ENCODE peak calls at places on chromosome X, in six cellular contexts. P is fibroblast of mammary gland, H is thoracic aorta, B is GM23338, E is psoas muscle, Q is brain microvascular endothelial cell. M is an unnamed sample.

GRCh38 chrX:51461053-51462050 is 35.0 kb downstream of the NUDT11 start:
- DNase-seq in P (peak), H (no peak), B (peak), E (no peak), Q (peak), M (peak)

GRCh38 chrX:145396612-145397011 is 149.3 kb downstream of the SPANXN1 start:
- DNase-seq in P (no peak), H (no peak), B (no peak), E (no peak), Q (no peak), M (no peak)

GRCh38 chrX:31302573-31303075 is 230.8 kb upstream of the FTHL17 start:
- DNase-seq in P (no peak), H (no peak), B (no peak), E (no peak), Q (no peak), M (no peak)

GRCh38 chrX:124217289-124218251 is 114.9 kb upstream of the TEX13D start:
- DNase-seq in P (no peak), H (no peak), B (peak), E (no peak), Q (peak), M (peak)

GRCh38 chrX:45351478-45351877 is 150.8 kb upstream of the DIPK2B start:
- DNase-seq in P (peak), H (no peak), B (no peak), E (no peak), Q (peak), M (peak)

GRCh38 chrX:41386222-41386990 is 52.4 kb downstream of the DDX3X start:
- DNase-seq in P (peak), H (no peak), B (peak), E (no peak), Q (no peak), M (no peak)

GRCh38 chrX:23548164-23548563 is 119.1 kb upstream of the PRDX4 start:
- DNase-seq in P (no peak), H (no peak), B (no peak), E (no peak), Q (peak), M (no peak)

GRCh38 chrX:123140454-123140853 is 43.6 kb upstream of the GRIA3 start:
- DNase-seq in P (no peak), H (no peak), B (no peak), E (no peak), Q (no peak), M (no peak)

GRCh38 chrX:77014655-77015377 is 432.4 kb upstream of the FGF16 start:
- DNase-seq in P (no peak), H (no peak), B (peak), E (no peak), Q (no peak), M (no peak)

GRCh38 chrX:31420302-31420701 is 348.5 kb upstream of the FTHL17 start:
- DNase-seq in P (no peak), H (no peak), B (no peak), E (no peak), Q (no peak), M (no peak)

GRCh38 chrX:135389243-135389642 is 32.5 kb upstream of the SMIM10L2A start:
- DNase-seq in P (no peak), H (no peak), B (no peak), E (no peak), Q (no peak), M (no peak)

GRCh38 chrX:81202413-81202794 is 502 bp downstream of the SH3BGRL start:
- DNase-seq in P (peak), H (no peak), B (no peak), E (no peak), Q (peak), M (no peak)

GRCh38 chrX:19705196-19705769 is 182.1 kb downstream of the SH3KBP1 start:
- DNase-seq in P (peak), H (no peak), B (no peak), E (no peak), Q (no peak), M (no peak)

GRCh38 chrX:113222305-113222704 is 381.7 kb upstream of the AMOT start:
- DNase-seq in P (no peak), H (no peak), B (no peak), E (no peak), Q (no peak), M (no peak)

GRCh38 chrX:13790206-13791131 is 26.4 kb downstream of the GPM6B start:
- DNase-seq in P (peak), H (no peak), B (no peak), E (no peak), Q (no peak), M (peak)

GRCh38 chrX:97401154-97401553 is 517.4 kb downstream of the RPA4 start:
- DNase-seq in P (peak), H (no peak), B (no peak), E (no peak), Q (no peak), M (peak)

GRCh38 chrX:140661657-140662056 is 47.9 kb upstream of the LINC00632 start:
- DNase-seq in P (no peak), H (no peak), B (no peak), E (no peak), Q (no peak), M (no peak)

GRCh38 chrX:105758784-105759183 is 63.6 kb upstream of the NRK start:
- DNase-seq in P (no peak), H (no peak), B (no peak), E (no peak), Q (no peak), M (no peak)

GRCh38 chrX:10725071-10725470 is 104.7 kb upstream of the MID1 start:
- DNase-seq in P (no peak), H (no peak), B (peak), E (no peak), Q (no peak), M (no peak)
- TF ChIP-seq CTCF in P (peak), H (no peak), B (peak), E (peak), Q (peak), M (no peak)

GRCh38 chrX:8037593-8038348 is 110.6 kb upstream of the PNPLA4 start:
- DNase-seq in P (peak), H (no peak), B (peak), E (no peak), Q (no peak), M (no peak)
- H3K4me3 ChIP-seq in P (no peak), H (no peak), B (no peak), E (peak), Q (no peak), M (no peak)

GRCh38 chrX:150050387-150050786 is 112.1 kb upstream of the EOLA2 start:
- DNase-seq in P (no peak), H (no peak), B (peak), E (no peak), Q (no peak), M (no peak)
- TF ChIP-seq CTCF in P (no peak), H (no peak), B (peak), E (no peak), Q (peak), M (no peak)

GRCh38 chrX:1918780-1919179 is 303.9 kb downstream of the ASMT start:
- DNase-seq in P (no peak), H (no peak), B (no peak), E (no peak), Q (no peak), M (no peak)

GRCh38 chrX:1912193-1912592 is 297.3 kb downstream of the ASMT start:
- DNase-seq in P (no peak), H (no peak), B (no peak), E (no peak), Q (no peak), M (no peak)

GRCh38 chrX:1911401-1912131 is 296.7 kb downstream of the ASMT start:
- DNase-seq in P (no peak), H (no peak), B (no peak), E (no peak), Q (no peak), M (no peak)

GRCh38 chrX:1910207-1910470 is 295.3 kb downstream of the ASMT start:
- DNase-seq in P (no peak), H (no peak), B (no peak), E (no peak), Q (no peak), M (no peak)

DNA sequence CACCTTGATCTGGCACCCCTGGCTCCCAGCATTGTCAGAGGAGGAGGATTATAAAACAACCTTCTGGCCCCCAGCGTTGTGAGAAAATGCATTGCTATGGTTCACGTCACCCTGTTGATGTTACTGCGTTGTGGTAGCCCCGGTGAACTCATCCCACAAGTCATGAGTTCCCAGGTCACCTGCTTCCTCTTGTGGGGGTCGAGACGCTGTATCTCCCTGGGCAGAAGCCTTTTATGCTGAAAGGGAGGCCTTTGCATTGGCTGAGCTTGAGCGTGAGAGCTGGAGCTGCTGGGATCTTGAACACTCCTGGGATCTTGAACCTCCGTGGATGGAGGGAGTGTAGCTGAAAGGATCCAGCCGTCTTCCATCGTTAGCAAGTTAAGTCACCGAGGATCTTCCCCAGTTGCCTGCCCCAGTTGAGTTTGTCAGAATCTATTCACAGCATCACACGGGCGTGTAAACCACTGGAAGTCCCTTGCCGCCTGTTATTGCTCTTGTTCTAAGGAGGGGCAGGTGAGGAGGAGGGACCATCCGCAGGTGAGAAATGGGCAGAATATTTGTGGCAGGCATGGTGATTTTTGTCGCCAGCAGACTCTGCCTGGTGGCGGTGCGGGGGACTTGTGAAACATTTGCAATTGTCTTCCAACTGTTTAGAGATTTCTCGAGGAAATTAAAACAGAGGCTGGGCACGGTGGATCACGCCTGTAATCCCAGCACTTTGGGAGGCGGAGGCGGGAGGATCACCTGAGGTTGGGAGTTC is 299.9 kb downstream of the ASMT start:
- DNase-seq in P (no peak), H (no peak), B (peak), E (no peak), Q (no peak), M (no peak)
- H3K4me3 ChIP-seq in P (no peak), H (no peak), B (no peak), E (no peak), Q (no peak), M (no peak)

GRCh38 chrX:118761950-118762725 is 34.7 kb downstream of the IL13RA1 start:
- DNase-seq in P (peak), H (no peak), B (peak), E (no peak), Q (no peak), M (no peak)
- TF ChIP-seq CTCF in P (no peak), H (no peak), B (peak), E (no peak), Q (peak), M (no peak)

GRCh38 chrX:108361316-108361715 is 76.9 kb downstream of the COL4A6 start:
- DNase-seq in P (no peak), H (no peak), B (no peak), E (no peak), Q (peak), M (no peak)
- H3K4me3 ChIP-seq in P (no peak), H (no peak), B (no peak), E (no peak), Q (no peak), M (no peak)

DNA sequence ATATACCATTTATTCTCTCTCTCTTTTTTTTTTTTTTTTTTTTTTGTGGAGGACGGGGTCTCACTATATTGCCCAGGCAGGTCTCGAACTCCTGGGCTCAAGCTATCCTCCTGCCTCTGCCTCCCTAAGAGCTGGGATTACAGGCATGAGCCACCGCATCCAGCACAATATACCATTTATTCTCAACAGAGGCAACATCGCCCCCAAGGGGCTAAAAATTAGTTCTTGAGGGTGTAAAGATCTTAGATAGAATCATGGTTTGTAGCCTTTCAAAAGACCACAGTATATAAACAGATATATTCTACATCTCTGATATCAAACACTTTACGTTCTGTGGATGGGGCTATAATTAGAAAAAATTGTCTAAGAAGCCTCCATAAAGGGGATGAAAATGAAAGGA is 39.8 kb upstream of the TCEAL2 start:
- DNase-seq in P (no peak), H (no peak), B (peak), E (no peak), Q (no peak), M (peak)
- TF ChIP-seq CTCF in P (no peak), H (no peak), B (peak), E (no peak), Q (no peak), M (no peak)

M was measured in foreskin fibroblast.